ENCODE peak calls at places on chromosomes 3 and 15, in six cellular contexts. H is ovary, F is AG09309, G is mucosa of descending colon, K is HL-60, B is body of pancreas. V is an unnamed sample.

GRCh38 chr3:24520101-24520495 is 25.4 kb upstream of the THRB start:
- DNase-seq in B (no peak), F (no peak), K (no peak), H (no peak), G (no peak), V (no peak)

GRCh38 chr3:33016846-33017405 is 65.5 kb downstream of the CCR4 start:
- DNase-seq in K (no peak), B (no peak), H (no peak), G (no peak), F (no peak), V (no peak)

GRCh38 chr15:83503595-83504364 is 56.6 kb downstream of the SH3GL3 start:
- DNase-seq in G (no peak), B (no peak), F (no peak), H (no peak), K (no peak), V (no peak)

GRCh38 chr3:36075491-36075890 is 304.8 kb upstream of the STAC start:
- DNase-seq in H (no peak), B (no peak), G (no peak), K (no peak), F (peak; percentile 8), V (no peak)

GRCh38 chr15:82641129-82641798 is 5.9 kb downstream of the CPEB1 start:
- DNase-seq in K (no peak), F (no peak), H (no peak), G (no peak), B (no peak), V (no peak)

GRCh38 chr3:181727122-181728036 is 15.7 kb downstream of the SOX2 start:
- DNase-seq in F (no peak), G (no peak), H (no peak), B (no peak), K (no peak), V (no peak)

GRCh38 chr3:140570602-140571001 is 107.3 kb upstream of the TRIM42 start:
- DNase-seq in B (no peak), G (no peak), K (no peak), H (no peak), F (no peak), V (peak; percentile 30)

GRCh38 chr3:2713923-2714322 is 396.3 kb downstream of the IL5RA start:
- DNase-seq in K (no peak), B (no peak), G (no peak), H (no peak), F (no peak), V (peak; percentile 8)

GRCh38 chr15:58666957-58667356 is 82.5 kb downstream of the ADAM10 start:
- DNase-seq in K (no peak), F (no peak), H (no peak), B (no peak), G (no peak), V (no peak)

GRCh38 chr15:43219929-43220886 is 610 bp downstream of the EPB42 start:
- DNase-seq in G (no peak), K (no peak), H (no peak), B (no peak), F (no peak), V (no peak)

GRCh38 chr3:88076712-88077111 is 17.7 kb downstream of the ZNF654 start:
- DNase-seq in H (no peak), F (no peak), K (no peak), B (no peak), G (no peak), V (no peak)

GRCh38 chr3:22377421-22377820 is 626.4 kb upstream of the ZNF385D start:
- DNase-seq in G (no peak), K (no peak), H (no peak), F (peak; percentile 33), B (no peak), V (no peak)

GRCh38 chr15:90463381-90463780 is 66.3 kb upstream of the CRTC3 start:
- DNase-seq in F (peak; percentile 40), B (no peak), H (no peak), K (no peak), G (no peak), V (no peak)

GRCh38 chr3:153290278-153291015 is 128.4 kb downstream of the RAP2B start:
- DNase-seq in K (peak; percentile 13), B (no peak), H (no peak), F (no peak), G (no peak), V (no peak)

GRCh38 chr15:30859091-30859874 is 44.4 kb upstream of the FAN1 start:
- DNase-seq in F (peak; percentile 13), K (no peak), H (no peak), G (no peak), B (no peak), V (peak; percentile 21)

GRCh38 chr3:170096342-170096741 is 58.5 kb downstream of the GPR160 start:
- DNase-seq in F (no peak), K (no peak), G (no peak), B (no peak), H (no peak), V (no peak)

GRCh38 chr15:42707873-42708544 is 28.9 kb downstream of the CDAN1 start:
- DNase-seq in F (no peak), B (peak; percentile 4), G (no peak), H (no peak), K (no peak), V (no peak)

GRCh38 chr3:24227635-24228034 is 267.0 kb downstream of the THRB start:
- DNase-seq in G (no peak), K (no peak), B (no peak), H (no peak), F (no peak), V (no peak)

GRCh38 chr3:48661501-48662139 is 1.1 kb downstream of the CELSR3 start:
- DNase-seq in F (no peak), H (peak; percentile 86), G (peak; percentile 81), B (peak; percentile 74), K (peak; percentile 51), V (no peak)

GRCh38 chr3:48662140-48662752 is 440 bp downstream of the CELSR3 start:
- DNase-seq in B (no peak), H (no peak), F (no peak), G (peak; percentile 47), K (no peak), V (peak; percentile 30)

GRCh38 chr3:48662753-48663488 is at the start of gene CELSR3:
- DNase-seq in F (peak; percentile 76), H (peak; percentile 68), B (peak; percentile 39), K (peak; percentile 73), G (peak; percentile 79), V (peak; percentile 78)

GRCh38 chr3:48663489-48664312 is 1.0 kb upstream of the CELSR3 start:
- DNase-seq in K (peak; percentile 98), F (peak; percentile 97), B (peak; percentile 83), G (peak; percentile 95), H (peak; percentile 87), V (peak; percentile 95)

DNA sequence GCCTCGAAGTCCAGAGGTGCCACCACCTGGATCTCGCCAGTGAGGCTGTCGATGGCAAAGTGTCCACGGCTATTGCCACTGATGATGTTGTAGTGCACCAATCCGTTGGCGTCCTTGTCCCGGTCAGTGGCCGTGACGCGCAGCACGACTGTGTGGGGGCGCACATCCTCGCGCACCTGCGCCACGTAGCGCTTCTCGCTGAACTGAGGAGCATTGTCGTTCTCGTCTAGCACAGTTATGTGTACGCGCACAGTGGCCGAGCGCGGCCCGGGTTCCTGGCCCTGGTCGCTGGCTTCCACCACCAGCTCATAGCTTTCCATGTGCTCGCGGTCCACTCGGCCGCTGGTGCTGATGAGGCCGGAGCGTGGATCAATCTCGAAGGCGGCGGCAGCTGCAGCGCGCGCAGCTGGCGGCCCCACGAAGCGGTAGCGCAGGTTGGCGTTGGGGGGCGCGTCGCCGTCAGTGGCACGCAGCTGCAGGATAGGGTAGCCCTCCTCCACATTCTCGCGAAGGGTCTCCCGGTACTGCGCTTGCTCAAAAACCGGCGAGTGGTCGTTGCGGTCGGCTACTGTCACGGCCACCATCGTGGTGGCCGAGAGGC is 1.8 kb downstream of the CELSR3 start:
- DNase-seq in B (no peak), K (no peak), F (no peak), G (no peak), H (no peak), V (no peak)
- H3K4me3 ChIP-seq in B (no peak overlapping the region), K (no peak overlapping the region), F (no peak overlapping the region), G (no peak overlapping the region), H (no peak overlapping the region), V (no peak overlapping the region)

GRCh38 chr15:101723161-101723873 is 956 bp downstream of the TARS3 start:
- DNase-seq in F (no peak), H (no peak), G (peak; percentile 27), B (no peak), K (no peak), V (no peak)

GRCh38 chr15:101727186-101727585 is 2.9 kb upstream of the TARS3 start:
- DNase-seq in B (no peak), F (no peak), G (no peak), H (no peak), K (no peak), V (no peak)

GRCh38 chr15:101723874-101724674 is at the start of gene TARS3:
- DNase-seq in F (peak; percentile 38), G (peak; percentile 99), B (peak; percentile 96), K (peak; percentile 74), H (peak; percentile 94), V (peak; percentile 99)

GRCh38 chr15:101724675-101725005 is 367 bp upstream of the TARS3 start:
- DNase-seq in H (no peak), G (no peak), K (no peak), B (no peak), F (no peak), V (no peak)

DNA sequence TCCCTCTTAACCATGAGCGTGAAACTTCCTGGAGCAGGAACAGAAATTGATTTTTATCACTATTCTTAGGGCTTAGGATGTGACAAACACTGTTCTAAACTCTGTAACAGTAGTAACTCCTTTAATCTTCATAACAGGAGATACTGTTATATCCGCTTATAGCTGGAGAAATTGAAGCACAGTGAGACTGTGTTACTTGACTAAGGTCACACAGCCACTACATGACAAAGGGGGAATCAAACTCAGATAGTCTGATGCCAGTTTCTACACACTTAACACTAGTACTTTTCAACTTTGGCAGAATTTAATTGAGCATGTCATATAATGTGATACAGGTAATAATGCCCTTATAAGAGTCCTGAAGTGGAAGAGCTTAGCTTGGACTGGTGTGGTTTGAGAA is 800 bp upstream of the TARS3 start:
- DNase-seq in F (no peak), B (no peak), G (no peak), K (no peak), H (no peak), V (no peak)
- TF ChIP-seq CTCF in F (no peak), B (no peak), G (no peak), K (no peak), H (no peak), V (no peak)

GRCh38 chr3:110624571-110624970 is 447.0 kb upstream of the NECTIN3 start:
- DNase-seq in F (no peak), G (no peak), B (peak; percentile 28), H (no peak), K (no peak), V (no peak)
- H3K4me3 ChIP-seq in F (no peak overlapping the region), G (no peak overlapping the region), B (no peak overlapping the region), H (no peak overlapping the region), K (no peak overlapping the region), V (no peak overlapping the region)

GRCh38 chr3:133573054-133573628 is 345 bp upstream of the CDV3 start:
- DNase-seq in K (peak; percentile 99), H (peak; percentile 100), B (peak; percentile 100), F (peak; percentile 100), G (peak; percentile 100), V (peak; percentile 100)
- TF ChIP-seq CTCF in K (no peak), H (no peak), B (no peak), F (no peak), G (peak; percentile 26), V (peak; percentile 31)